ENCODE peak calls at places on chromosome 2, in four cellular contexts. One of them, this sample, is unnamed.

GRCh38 chr2:220775856-220776467 is 796.1 kb downstream of the EPHA4 start:
- DNase-seq in cardiac muscle cell: no peak
- DNase-seq in keratinocyte: no peak
- DNase-seq in nephron progenitor cell: no peak
- DNase-seq in this sample: no peak

GRCh38 chr2:70703900-70704549 is 64.0 kb downstream of the ADD2 start:
- DNase-seq in cardiac muscle cell: no peak
- DNase-seq in keratinocyte: no peak
- DNase-seq in nephron progenitor cell: no peak
- DNase-seq in this sample: peak; percentile 84

GRCh38 chr2:3823748-3824147 is 120.4 kb downstream of the DCDC2C start:
- DNase-seq in cardiac muscle cell: no peak
- DNase-seq in keratinocyte: no peak
- DNase-seq in nephron progenitor cell: no peak
- DNase-seq in this sample: peak; percentile 79

GRCh38 chr2:163878718-163879117 is 142.9 kb upstream of the FIGN start:
- DNase-seq in cardiac muscle cell: peak; percentile 64
- DNase-seq in keratinocyte: no peak
- DNase-seq in nephron progenitor cell: peak; percentile 29
- DNase-seq in this sample: peak; percentile 45

GRCh38 chr2:172226244-172227061 is 123.8 kb upstream of the DLX2 start:
- DNase-seq in cardiac muscle cell: no peak
- DNase-seq in keratinocyte: no peak
- DNase-seq in nephron progenitor cell: no peak
- DNase-seq in this sample: no peak

GRCh38 chr2:219688560-219689445 is 61.4 kb downstream of the SLC4A3 start:
- DNase-seq in cardiac muscle cell: no peak
- DNase-seq in keratinocyte: peak; percentile 91
- DNase-seq in nephron progenitor cell: no peak
- DNase-seq in this sample: peak; percentile 71

GRCh38 chr2:103667335-103667884 is 905.6 kb downstream of the TMEM182 start:
- DNase-seq in cardiac muscle cell: no peak
- DNase-seq in keratinocyte: no peak
- DNase-seq in nephron progenitor cell: no peak
- DNase-seq in this sample: no peak

GRCh38 chr2:121764681-121765228 is 9.3 kb downstream of the TSN start:
- DNase-seq in cardiac muscle cell: no peak
- DNase-seq in keratinocyte: no peak
- DNase-seq in nephron progenitor cell: no peak
- DNase-seq in this sample: no peak

GRCh38 chr2:239691720-239692119 is 290.9 kb upstream of the HDAC4 start:
- DNase-seq in cardiac muscle cell: no peak
- DNase-seq in keratinocyte: no peak
- DNase-seq in nephron progenitor cell: no peak
- DNase-seq in this sample: no peak

GRCh38 chr2:240598311-240598911 is 11.9 kb downstream of the CAPN10 start:
- DNase-seq in cardiac muscle cell: no peak
- DNase-seq in keratinocyte: no peak
- DNase-seq in nephron progenitor cell: no peak
- DNase-seq in this sample: no peak

GRCh38 chr2:27323592-27324285 is 842 bp upstream of the MPV17 start:
- DNase-seq in cardiac muscle cell: no peak
- DNase-seq in keratinocyte: no peak
- DNase-seq in nephron progenitor cell: no peak
- DNase-seq in this sample: peak; percentile 12

GRCh38 chr2:9326975-9327374 is 96.4 kb downstream of the ITGB1BP1 start:
- DNase-seq in cardiac muscle cell: no peak
- DNase-seq in keratinocyte: no peak
- DNase-seq in nephron progenitor cell: no peak
- DNase-seq in this sample: no peak

GRCh38 chr2:209638346-209638745 is 133.3 kb upstream of the UNC80 start:
- DNase-seq in cardiac muscle cell: no peak
- DNase-seq in keratinocyte: peak; percentile 54
- DNase-seq in nephron progenitor cell: no peak
- DNase-seq in this sample: peak; percentile 79

GRCh38 chr2:172090044-172090946 is 5.0 kb downstream of the DLX1 start:
- DNase-seq in cardiac muscle cell: no peak
- DNase-seq in keratinocyte: no peak
- DNase-seq in nephron progenitor cell: no peak
- DNase-seq in this sample: no peak

GRCh38 chr2:155215037-155215707 is 516.7 kb downstream of the KCNJ3 start:
- DNase-seq in cardiac muscle cell: no peak
- DNase-seq in keratinocyte: no peak
- DNase-seq in nephron progenitor cell: no peak
- DNase-seq in this sample: no peak

GRCh38 chr2:33220533-33220932 is 255.9 kb upstream of the RASGRP3 start:
- DNase-seq in cardiac muscle cell: no peak
- DNase-seq in keratinocyte: no peak
- DNase-seq in nephron progenitor cell: no peak
- DNase-seq in this sample: no peak

GRCh38 chr2:221958224-221958623 is 340.6 kb downstream of the PAX3 start:
- DNase-seq in cardiac muscle cell: peak; percentile 17
- DNase-seq in keratinocyte: no peak
- DNase-seq in nephron progenitor cell: no peak
- DNase-seq in this sample: peak; percentile 8

GRCh38 chr2:225600865-225601264 is 201.4 kb downstream of the NYAP2 start:
- DNase-seq in cardiac muscle cell: no peak
- DNase-seq in keratinocyte: no peak
- DNase-seq in nephron progenitor cell: no peak
- DNase-seq in this sample: no peak

GRCh38 chr2:74286725-74287124 is 56.5 kb downstream of the SLC4A5 start:
- DNase-seq in cardiac muscle cell: no peak
- DNase-seq in keratinocyte: no peak
- DNase-seq in nephron progenitor cell: no peak
- DNase-seq in this sample: peak; percentile 7

GRCh38 chr2:236242057-236242495 is 22.1 kb downstream of the ASB18 start:
- DNase-seq in cardiac muscle cell: no peak
- DNase-seq in keratinocyte: no peak
- DNase-seq in nephron progenitor cell: no peak
- DNase-seq in this sample: no peak

GRCh38 chr2:160890667-160891352 is 269.4 kb upstream of the TANK start:
- DNase-seq in cardiac muscle cell: no peak
- DNase-seq in keratinocyte: no peak
- DNase-seq in nephron progenitor cell: no peak
- DNase-seq in this sample: no peak

GRCh38 chr2:109297566-109298205 is 168.7 kb downstream of the SH3RF3 start:
- DNase-seq in cardiac muscle cell: no peak
- DNase-seq in keratinocyte: no peak
- DNase-seq in nephron progenitor cell: no peak
- DNase-seq in this sample: no peak

GRCh38 chr2:24613154-24613814 is 122.2 kb downstream of the NCOA1 start:
- DNase-seq in cardiac muscle cell: peak; percentile 38
- DNase-seq in keratinocyte: no peak
- DNase-seq in nephron progenitor cell: no peak
- DNase-seq in this sample: peak; percentile 72

GRCh38 chr2:113105047-113105446 is 22.4 kb upstream of the IL1RN start:
- DNase-seq in cardiac muscle cell: no peak
- DNase-seq in keratinocyte: no peak
- DNase-seq in nephron progenitor cell: no peak
- DNase-seq in this sample: peak; percentile 91

GRCh38 chr2:8541223-8541622 is 140.6 kb upstream of the ID2 start:
- DNase-seq in cardiac muscle cell: no peak
- DNase-seq in keratinocyte: no peak
- DNase-seq in nephron progenitor cell: no peak
- DNase-seq in this sample: no peak

GRCh38 chr2:85997016-85997970 is 108.4 kb downstream of the POLR1A start:
- DNase-seq in cardiac muscle cell: no peak
- DNase-seq in keratinocyte: no peak
- DNase-seq in nephron progenitor cell: no peak
- DNase-seq in this sample: no peak

GRCh38 chr2:45986509-45986908 is 310.7 kb upstream of the EPAS1 start:
- DNase-seq in cardiac muscle cell: no peak
- DNase-seq in keratinocyte: no peak
- DNase-seq in nephron progenitor cell: no peak
- DNase-seq in this sample: no peak

GRCh38 chr2:42791606-42792005 is 777 bp downstream of the HAAO start:
- DNase-seq in cardiac muscle cell: no peak
- DNase-seq in keratinocyte: no peak
- DNase-seq in nephron progenitor cell: no peak
- DNase-seq in this sample: no peak

GRCh38 chr2:148660999-148661398 is 16.4 kb downstream of the EPC2 start:
- DNase-seq in cardiac muscle cell: no peak
- DNase-seq in keratinocyte: no peak
- DNase-seq in nephron progenitor cell: no peak
- DNase-seq in this sample: no peak

GRCh38 chr2:120283649-120284048 is 31.0 kb downstream of the RALB start:
- DNase-seq in cardiac muscle cell: peak; percentile 11
- DNase-seq in keratinocyte: no peak
- DNase-seq in nephron progenitor cell: no peak
- DNase-seq in this sample: no peak
- TF ChIP-seq CTCF in cardiac muscle cell: peak; percentile 24
- TF ChIP-seq CTCF in keratinocyte: no peak
- TF ChIP-seq CTCF in nephron progenitor cell: no peak
- TF ChIP-seq CTCF in this sample: peak; percentile 24

GRCh38 chr2:90069290-90069894 is 1377.9 kb downstream of the RPIA start:
- DNase-seq in cardiac muscle cell: peak; percentile 45
- DNase-seq in keratinocyte: no peak
- DNase-seq in nephron progenitor cell: peak; percentile 57
- DNase-seq in this sample: peak; percentile 25
- TF ChIP-seq CTCF in cardiac muscle cell: peak; percentile 40
- TF ChIP-seq CTCF in keratinocyte: peak; percentile 60
- TF ChIP-seq CTCF in nephron progenitor cell: peak; percentile 28
- TF ChIP-seq CTCF in this sample: peak; percentile 58

GRCh38 chr2:41020318-41020717 is 568.4 kb upstream of the SLC8A1 start:
- DNase-seq in cardiac muscle cell: no peak
- DNase-seq in keratinocyte: no peak
- DNase-seq in nephron progenitor cell: no peak
- DNase-seq in this sample: no peak
- TF ChIP-seq CTCF in cardiac muscle cell: no peak
- TF ChIP-seq CTCF in keratinocyte: no peak
- TF ChIP-seq CTCF in nephron progenitor cell: no peak
- TF ChIP-seq CTCF in this sample: no peak

GRCh38 chr2:218233543-218233942 is 16.6 kb downstream of the ARPC2 start:
- DNase-seq in cardiac muscle cell: no peak
- DNase-seq in keratinocyte: no peak
- DNase-seq in nephron progenitor cell: no peak
- DNase-seq in this sample: no peak

GRCh38 chr2:218228366-218229092 is 11.5 kb downstream of the ARPC2 start:
- DNase-seq in cardiac muscle cell: no peak
- DNase-seq in keratinocyte: no peak
- DNase-seq in nephron progenitor cell: no peak
- DNase-seq in this sample: peak; percentile 33

GRCh38 chr2:218229851-218230250 is 12.9 kb downstream of the ARPC2 start:
- DNase-seq in cardiac muscle cell: no peak
- DNase-seq in keratinocyte: no peak
- DNase-seq in nephron progenitor cell: no peak
- DNase-seq in this sample: no peak

GRCh38 chr2:218229239-218229638 is 12.2 kb downstream of the ARPC2 start:
- DNase-seq in cardiac muscle cell: peak; percentile 17
- DNase-seq in keratinocyte: no peak
- DNase-seq in nephron progenitor cell: no peak
- DNase-seq in this sample: peak; percentile 74

GRCh38 chr2:218230882-218231281 is 13.9 kb downstream of the ARPC2 start:
- DNase-seq in cardiac muscle cell: no peak
- DNase-seq in keratinocyte: no peak
- DNase-seq in nephron progenitor cell: no peak
- DNase-seq in this sample: peak; percentile 49
- TF ChIP-seq CTCF in cardiac muscle cell: peak; percentile 33
- TF ChIP-seq CTCF in keratinocyte: no peak
- TF ChIP-seq CTCF in nephron progenitor cell: no peak
- TF ChIP-seq CTCF in this sample: peak; percentile 39

DNA sequence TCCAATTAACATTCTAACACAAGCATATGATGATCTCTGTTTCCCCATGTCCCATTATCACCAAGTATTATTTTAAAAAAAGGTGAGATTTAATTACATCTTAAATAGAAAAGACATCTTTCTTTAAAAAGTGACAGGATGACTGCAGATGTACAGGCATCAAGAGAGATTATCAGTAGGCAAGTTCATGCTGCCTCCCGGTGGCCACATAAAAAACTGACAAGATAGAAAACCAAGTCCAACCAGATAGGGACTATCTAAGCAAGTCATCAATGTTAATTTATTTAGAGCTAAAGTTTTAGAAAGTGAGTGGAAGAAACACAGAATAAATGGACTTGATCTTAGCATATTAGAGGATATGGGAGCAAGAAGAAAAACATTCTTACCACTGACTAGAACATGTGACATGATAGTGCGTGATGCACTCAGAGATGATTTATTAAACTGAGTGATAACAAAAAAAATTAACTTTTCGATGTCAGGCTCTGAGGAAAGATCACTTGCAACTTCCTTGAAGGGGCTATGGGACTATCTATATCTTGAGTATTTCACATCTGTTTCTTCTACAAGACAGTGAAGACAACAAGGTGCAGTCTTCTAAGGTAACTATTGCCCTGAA is 5.4 kb upstream of the TDRD15 start:
- DNase-seq in cardiac muscle cell: peak; percentile 13
- DNase-seq in keratinocyte: no peak
- DNase-seq in nephron progenitor cell: peak; percentile 21
- DNase-seq in this sample: peak; percentile 26
- TF ChIP-seq CTCF in cardiac muscle cell: peak; percentile 24
- TF ChIP-seq CTCF in keratinocyte: peak; percentile 49
- TF ChIP-seq CTCF in nephron progenitor cell: peak; percentile 51
- TF ChIP-seq CTCF in this sample: peak; percentile 29

DNA sequence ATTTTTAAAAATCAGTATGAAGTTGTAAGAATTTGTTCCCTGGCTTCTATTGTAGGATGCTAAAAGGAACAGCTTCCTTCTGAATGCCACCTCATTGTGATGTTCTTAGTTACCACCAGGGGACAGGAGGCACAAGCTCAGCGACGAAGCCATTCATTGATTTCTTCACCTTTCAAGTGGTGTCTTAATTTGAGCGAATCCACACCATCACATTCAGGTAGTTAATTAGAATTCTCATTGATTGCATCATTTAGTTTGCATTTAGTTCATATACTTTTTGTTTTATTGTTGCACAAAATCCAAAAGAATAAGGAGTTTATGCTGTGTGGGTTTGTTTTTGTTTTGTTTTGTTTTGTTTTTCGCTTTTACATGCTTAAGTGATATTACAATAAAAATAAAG is 23.1 kb downstream of the CYP27C1 start:
- DNase-seq in cardiac muscle cell: no peak
- DNase-seq in keratinocyte: no peak
- DNase-seq in nephron progenitor cell: no peak
- DNase-seq in this sample: no peak
- TF ChIP-seq CTCF in cardiac muscle cell: peak; percentile 28
- TF ChIP-seq CTCF in keratinocyte: peak; percentile 44
- TF ChIP-seq CTCF in nephron progenitor cell: no peak
- TF ChIP-seq CTCF in this sample: peak; percentile 33